ENCODE peak calls at places on chromosomes 3 and 15, in four cellular contexts. One of them, this sample, is unnamed.

GRCh38 chr3:195001261-195001660 is 269.7 kb downstream of the XXYLT1 start:
- DNase-seq in HepG2: no peak
- DNase-seq in H1: no peak
- DNase-seq in K562: no peak
- DNase-seq in this sample: no peak

GRCh38 chr15:57340673-57341259 is 35.5 kb upstream of the CGNL1 start:
- DNase-seq in HepG2: peak
- DNase-seq in H1: no peak
- DNase-seq in K562: peak
- DNase-seq in this sample: peak

GRCh38 chr15:66196565-66196964 is 57.0 kb downstream of the MEGF11 start:
- DNase-seq in HepG2: no peak
- DNase-seq in K562: no peak
- DNase-seq in H1: no peak
- DNase-seq in this sample: no peak

GRCh38 chr3:13781417-13781816 is 98.5 kb downstream of the WNT7A start:
- DNase-seq in H1: no peak
- DNase-seq in K562: no peak
- DNase-seq in HepG2: no peak
- DNase-seq in this sample: no peak

GRCh38 chr3:71723452-71724170 is 1.6 kb downstream of the EIF4E3 start:
- DNase-seq in HepG2: no peak
- DNase-seq in H1: no peak
- DNase-seq in K562: no peak
- DNase-seq in this sample: no peak

GRCh38 chr15:35293353-35294130 is 208.4 kb upstream of the NANOGP8 start:
- DNase-seq in H1: no peak
- DNase-seq in K562: peak
- DNase-seq in HepG2: peak
- DNase-seq in this sample: peak

GRCh38 chr3:71796268-71796667 is 11.3 kb upstream of the PROK2 start:
- DNase-seq in H1: no peak
- DNase-seq in K562: no peak
- DNase-seq in HepG2: no peak
- DNase-seq in this sample: no peak

GRCh38 chr3:45776291-45776576 is 20.1 kb downstream of the SLC6A20 start:
- DNase-seq in K562: no peak
- DNase-seq in HepG2: no peak
- DNase-seq in H1: no peak
- DNase-seq in this sample: no peak

GRCh38 chr15:58522391-58522790 is 90.6 kb downstream of the LIPC start:
- DNase-seq in H1: no peak
- DNase-seq in K562: no peak
- DNase-seq in HepG2: no peak
- DNase-seq in this sample: no peak

GRCh38 chr15:45185903-45186770 is 1.6 kb downstream of the SHF start:
- DNase-seq in K562: no peak
- DNase-seq in HepG2: no peak
- DNase-seq in H1: no peak
- DNase-seq in this sample: no peak

GRCh38 chr3:178353292-178353814 is 182.9 kb upstream of the KCNMB2 start:
- DNase-seq in H1: no peak
- DNase-seq in HepG2: no peak
- DNase-seq in K562: no peak
- DNase-seq in this sample: no peak

GRCh38 chr15:69996321-69996720 is 101.4 kb downstream of the TLE3 start:
- DNase-seq in K562: no peak
- DNase-seq in H1: no peak
- DNase-seq in HepG2: no peak
- DNase-seq in this sample: no peak

GRCh38 chr15:101489236-101489632 is 273 bp downstream of the PCSK6 start:
- DNase-seq in H1: peak
- DNase-seq in HepG2: no peak
- DNase-seq in K562: peak
- DNase-seq in this sample: peak

GRCh38 chr3:120559228-120560061 is 36.7 kb upstream of the NDUFB4 start:
- DNase-seq in K562: peak
- DNase-seq in H1: peak
- DNase-seq in HepG2: peak
- DNase-seq in this sample: peak

GRCh38 chr3:45486926-45487325 is 98.5 kb downstream of the LARS2 start:
- DNase-seq in H1: no peak
- DNase-seq in HepG2: no peak
- DNase-seq in K562: no peak
- DNase-seq in this sample: no peak

GRCh38 chr3:150911780-150912179 is 6.5 kb upstream of the MINDY4B start:
- DNase-seq in H1: no peak
- DNase-seq in HepG2: no peak
- DNase-seq in K562: no peak
- DNase-seq in this sample: no peak

GRCh38 chr15:89533861-89534544 is 37.6 kb upstream of the RHCG start:
- DNase-seq in H1: no peak
- DNase-seq in K562: no peak
- DNase-seq in HepG2: no peak
- DNase-seq in this sample: no peak

GRCh38 chr15:89201465-89202005 is 19.8 kb downstream of the RLBP1 start:
- DNase-seq in H1: no peak
- DNase-seq in HepG2: no peak
- DNase-seq in K562: no peak
- DNase-seq in this sample: no peak

GRCh38 chr15:96054606-96055005 is 275.9 kb upstream of the NR2F2 start:
- DNase-seq in H1: no peak
- DNase-seq in HepG2: no peak
- DNase-seq in K562: peak
- DNase-seq in this sample: no peak

GRCh38 chr15:96052572-96053038 is 277.9 kb upstream of the NR2F2 start:
- DNase-seq in K562: no peak
- DNase-seq in HepG2: no peak
- DNase-seq in H1: peak
- DNase-seq in this sample: no peak

GRCh38 chr15:96052154-96052553 is 278.3 kb upstream of the NR2F2 start:
- DNase-seq in H1: no peak
- DNase-seq in HepG2: no peak
- DNase-seq in K562: no peak
- DNase-seq in this sample: no peak

GRCh38 chr15:96053039-96054021 is 277.2 kb upstream of the NR2F2 start:
- DNase-seq in K562: peak
- DNase-seq in HepG2: peak
- DNase-seq in H1: peak
- DNase-seq in this sample: peak

DNA sequence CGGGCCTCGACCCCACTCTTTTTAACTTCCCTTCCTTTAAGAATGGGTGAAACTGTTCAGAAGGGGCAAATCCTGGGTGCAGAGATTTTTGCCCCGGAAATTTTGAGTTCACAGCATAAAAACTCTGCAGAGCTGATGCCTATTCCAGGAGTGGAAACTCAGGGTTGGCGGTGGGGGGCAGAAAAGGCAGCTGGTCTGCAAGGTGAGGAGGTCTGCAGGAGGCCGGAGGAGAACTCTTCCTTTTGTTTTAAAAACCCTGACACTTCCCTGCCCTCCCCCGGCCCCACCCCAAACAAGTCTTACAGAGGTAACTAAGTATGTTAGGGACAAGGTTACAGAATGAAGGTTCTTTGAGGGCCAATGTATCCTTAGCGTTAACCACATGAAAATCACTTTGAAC is 276.5 kb upstream of the NR2F2 start:
- DNase-seq in K562: peak
- DNase-seq in HepG2: no peak
- DNase-seq in H1: peak
- DNase-seq in this sample: no peak
- H3K4me3 ChIP-seq in K562: peak
- H3K4me3 ChIP-seq in HepG2: peak
- H3K4me3 ChIP-seq in H1: peak
- H3K4me3 ChIP-seq in this sample: no peak

DNA sequence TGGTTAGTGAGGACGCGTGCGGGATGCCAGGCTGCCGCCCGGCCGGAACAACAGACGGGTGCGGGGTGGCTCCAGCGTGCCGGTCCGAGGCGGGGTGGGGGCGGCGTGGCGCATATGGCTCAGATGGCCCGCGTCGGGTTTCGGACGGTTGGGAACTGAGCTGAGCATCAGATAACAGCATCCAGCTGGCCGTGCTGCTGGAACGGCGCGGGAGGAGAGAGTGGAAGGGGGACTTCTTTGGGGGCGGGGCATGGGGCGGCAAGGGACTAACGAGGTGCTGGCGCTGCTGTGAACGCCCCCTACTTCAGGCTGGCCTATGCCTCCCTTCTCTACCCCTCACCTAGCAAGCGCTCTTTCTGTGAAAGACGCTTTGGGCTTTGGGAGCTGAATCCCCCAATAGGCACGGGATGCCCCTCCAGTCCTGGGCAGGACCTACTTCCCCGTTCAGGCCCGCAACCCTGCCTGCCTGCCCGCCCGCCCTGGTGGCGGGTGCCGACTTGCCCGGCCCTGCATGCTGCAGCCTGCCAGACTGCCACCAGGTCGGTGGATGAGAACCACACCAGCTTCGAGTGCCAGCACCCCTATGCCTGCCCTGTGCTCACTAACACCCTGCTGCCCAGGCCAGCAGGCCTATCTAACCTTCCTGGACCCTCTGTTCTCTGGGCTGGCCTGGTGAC is 541 bp downstream of the INKA1 start:
- DNase-seq in H1: no peak
- DNase-seq in K562: peak
- DNase-seq in HepG2: no peak
- DNase-seq in this sample: no peak
- TF ChIP-seq RNF2 in H1: no peak
- TF ChIP-seq RNF2 in K562: no peak
- TF ChIP-seq RNF2 in HepG2: no peak
- TF ChIP-seq RNF2 in this sample: no peak

GRCh38 chr3:158140396-158140795 is 30.5 kb downstream of the RSRC1 start:
- DNase-seq in K562: no peak
- DNase-seq in HepG2: no peak
- DNase-seq in H1: no peak
- DNase-seq in this sample: no peak
- H3K4me3 ChIP-seq in K562: no peak
- H3K4me3 ChIP-seq in HepG2: no peak
- H3K4me3 ChIP-seq in H1: no peak
- H3K4me3 ChIP-seq in this sample: no peak

GRCh38 chr3:108296239-108296638 is at the start of gene HHLA2:
- DNase-seq in H1: no peak
- DNase-seq in K562: no peak
- DNase-seq in HepG2: no peak
- DNase-seq in this sample: peak

GRCh38 chr3:108293858-108294257 is 2.5 kb upstream of the HHLA2 start:
- DNase-seq in K562: no peak
- DNase-seq in H1: no peak
- DNase-seq in HepG2: no peak
- DNase-seq in this sample: no peak

GRCh38 chr3:108300103-108300849 is 3.9 kb downstream of the HHLA2 start:
- DNase-seq in HepG2: no peak
- DNase-seq in K562: no peak
- DNase-seq in H1: no peak
- DNase-seq in this sample: no peak

GRCh38 chr3:108298056-108298455 is 1.7 kb downstream of the HHLA2 start:
- DNase-seq in H1: no peak
- DNase-seq in HepG2: no peak
- DNase-seq in K562: no peak
- DNase-seq in this sample: no peak

DNA sequence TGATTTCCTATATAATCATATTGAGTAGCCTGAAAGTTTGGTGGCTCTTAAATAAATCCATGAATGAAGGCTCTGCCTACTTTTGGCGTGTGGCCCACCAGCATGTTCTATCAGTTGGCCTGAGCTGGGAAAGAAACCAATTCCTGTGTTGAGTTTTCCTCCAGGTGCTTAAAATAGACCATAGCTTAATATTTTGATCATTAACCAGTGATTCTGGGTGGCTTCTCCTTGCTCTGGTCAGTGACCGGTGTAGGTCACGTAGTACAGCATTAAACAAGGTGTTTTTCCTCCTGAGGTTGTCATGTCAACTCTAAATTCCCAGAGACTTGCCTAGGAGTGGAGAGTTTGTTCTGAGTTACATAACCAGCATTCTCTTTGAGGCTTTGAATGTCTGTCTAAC is 1.3 kb downstream of the HHLA2 start:
- DNase-seq in H1: no peak
- DNase-seq in HepG2: no peak
- DNase-seq in K562: no peak
- DNase-seq in this sample: no peak
- TF ChIP-seq RNF2 in H1: no peak
- TF ChIP-seq RNF2 in HepG2: no peak
- TF ChIP-seq RNF2 in K562: no peak
- TF ChIP-seq RNF2 in this sample: no peak

DNA sequence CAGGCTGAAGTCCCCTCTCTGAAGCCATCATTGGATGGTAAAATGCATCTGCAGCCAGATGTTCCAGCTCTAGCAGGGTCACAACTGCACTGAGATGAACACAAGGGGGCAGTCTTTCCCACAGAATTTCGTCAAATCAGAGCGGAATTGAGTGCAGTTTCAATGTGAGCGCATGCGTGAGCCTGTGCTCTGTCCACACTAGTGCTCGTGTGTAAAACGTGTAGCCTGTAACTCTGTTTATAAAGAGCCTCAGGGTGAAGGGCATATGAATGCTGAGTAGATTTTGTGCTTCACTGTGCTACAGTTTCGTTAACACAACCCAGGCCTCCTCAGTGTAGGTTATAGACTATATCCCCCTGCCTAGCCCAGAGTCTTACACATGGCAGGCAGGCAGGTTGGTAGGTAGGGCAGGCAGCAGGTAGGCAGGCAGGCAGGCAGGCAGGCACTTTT is 92.7 kb upstream of the GOLGA6L4 start:
- DNase-seq in HepG2: peak
- DNase-seq in K562: peak
- DNase-seq in H1: peak
- DNase-seq in this sample: peak
- H3K4me3 ChIP-seq in HepG2: no peak
- H3K4me3 ChIP-seq in K562: no peak
- H3K4me3 ChIP-seq in H1: peak
- H3K4me3 ChIP-seq in this sample: peak

DNA sequence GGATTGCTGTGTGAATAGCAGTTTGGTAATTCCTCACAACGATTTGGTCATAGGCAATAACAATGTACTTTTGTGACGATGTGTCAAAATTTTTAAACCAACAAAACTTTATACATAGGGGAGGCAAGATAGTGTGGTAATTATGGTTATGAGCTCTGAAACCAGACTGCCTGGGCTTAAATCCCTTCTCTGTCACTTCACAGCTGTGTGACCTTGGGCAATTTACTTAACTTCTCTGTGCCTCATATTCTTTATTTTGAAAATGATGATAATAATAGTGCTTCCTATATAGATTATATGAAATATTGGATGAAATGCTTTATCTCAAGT is 5.7 kb downstream of the CD200 start:
- DNase-seq in K562: no peak
- DNase-seq in H1: no peak
- DNase-seq in HepG2: no peak
- DNase-seq in this sample: no peak
- TF ChIP-seq RNF2 in K562: no peak
- TF ChIP-seq RNF2 in H1: no peak
- TF ChIP-seq RNF2 in HepG2: no peak
- TF ChIP-seq RNF2 in this sample: no peak

GRCh38 chr15:48646364-48646763 is 855 bp upstream of the FBN1 start:
- DNase-seq in K562: no peak
- DNase-seq in H1: no peak
- DNase-seq in HepG2: no peak
- DNase-seq in this sample: no peak
- H3K4me3 ChIP-seq in K562: no peak
- H3K4me3 ChIP-seq in H1: peak
- H3K4me3 ChIP-seq in HepG2: peak
- H3K4me3 ChIP-seq in this sample: peak

This sample was measured in A549.